ENCODE peak calls at places on chromosomes 11 and 22, in nine cellular contexts. N, R, T, X, O, P, G, W and I are unnamed samples.

GRCh38 chr11:7413961-7414728 is 71.2 kb upstream of the OLFML1 start:
- DNase-seq in N (no peak), R (no peak), T (no peak), X (no peak), O (no peak), P (no peak), G (no peak), W (no peak), I (no peak)

GRCh38 chr11:65887723-65888162 is 528 bp downstream of the FIBP start:
- DNase-seq in N (no peak), R (no peak), T (no peak), X (no peak), O (no peak), P (peak; percentile 45), G (peak; percentile 63), W (no peak), I (no peak)

GRCh38 chr22:43081968-43082367 is 7.2 kb downstream of the TTLL1 start:
- DNase-seq in N (no peak), R (no peak), T (no peak), X (no peak), O (no peak), P (no peak), G (peak; percentile 19), W (no peak), I (no peak)

GRCh38 chr22:48940988-48941902 is 886.4 kb downstream of the BRD1 start:
- DNase-seq in N (no peak), R (no peak), T (no peak), X (no peak), O (no peak), P (no peak), G (no peak), W (no peak), I (no peak)

GRCh38 chr22:45620707-45621106 is 50.9 kb upstream of the ATXN10 start:
- DNase-seq in N (no peak), R (no peak), T (no peak), X (no peak), O (no peak), P (no peak), G (no peak), W (no peak), I (no peak)

GRCh38 chr11:131924446-131925240 is 554.2 kb downstream of the NTM start:
- DNase-seq in N (no peak), R (no peak), T (no peak), X (no peak), O (no peak), P (no peak), G (peak; percentile 73), W (no peak), I (no peak)

GRCh38 chr11:115590254-115590653 is 86.0 kb upstream of the CADM1 start:
- DNase-seq in N (no peak), R (no peak), T (no peak), X (no peak), O (no peak), P (no peak), G (no peak), W (no peak), I (no peak)

GRCh38 chr11:121630041-121630440 is 177.3 kb upstream of the SORL1-AS1 start:
- DNase-seq in N (peak; percentile 24), R (no peak), T (no peak), X (no peak), O (peak; percentile 41), P (no peak), G (peak; percentile 93), W (no peak), I (no peak)

GRCh38 chr11:4697583-4697982 is at the start of gene OR51E2:
- DNase-seq in N (no peak), R (no peak), T (no peak), X (peak; percentile 19), O (no peak), P (no peak), G (peak; percentile 78), W (no peak), I (no peak)

GRCh38 chr22:28609921-28610320 is 69.7 kb downstream of the TTC28 start:
- DNase-seq in N (no peak), R (no peak), T (no peak), X (no peak), O (no peak), P (no peak), G (no peak), W (no peak), I (no peak)

GRCh38 chr22:22810018-22810427 is 77.6 kb upstream of the IGLL5 start:
- DNase-seq in N (no peak), R (peak; percentile 72), T (peak; percentile 13), X (peak; percentile 32), O (no peak), P (peak; percentile 46), G (peak; percentile 30), W (no peak), I (no peak)

GRCh38 chr11:83862691-83863090 is 576.5 kb upstream of the CCDC90B start:
- DNase-seq in N (no peak), R (no peak), T (no peak), X (no peak), O (no peak), P (no peak), G (no peak), W (no peak), I (no peak)

GRCh38 chr11:108818971-108819370 is 154.1 kb downstream of the DDX10 start:
- DNase-seq in N (no peak), R (no peak), T (no peak), X (no peak), O (no peak), P (no peak), G (no peak), W (no peak), I (no peak)

GRCh38 chr22:23539135-23539838 is 40.8 kb downstream of the IGLL1 start:
- DNase-seq in N (peak; percentile 24), R (peak; percentile 61), T (peak; percentile 79), X (peak; percentile 82), O (peak; percentile 39), P (peak; percentile 88), G (peak; percentile 69), W (peak; percentile 72), I (peak; percentile 62)

GRCh38 chr11:36041988-36042606 is 98.2 kb downstream of the LDLRAD3 start:
- DNase-seq in N (no peak), R (no peak), T (no peak), X (no peak), O (no peak), P (peak; percentile 8), G (no peak), W (no peak), I (no peak)

GRCh38 chr11:111409915-111410314 is 30.8 kb upstream of the POU2AF1 start:
- DNase-seq in N (no peak), R (no peak), T (no peak), X (no peak), O (no peak), P (no peak), G (no peak), W (no peak), I (no peak)

GRCh38 chr11:45527898-45528297 is 137.5 kb downstream of the CHST1 start:
- DNase-seq in N (no peak), R (no peak), T (no peak), X (no peak), O (no peak), P (no peak), G (no peak), W (no peak), I (no peak)

GRCh38 chr11:103628121-103628520 is 408.3 kb upstream of the DDI1 start:
- DNase-seq in N (no peak), R (no peak), T (no peak), X (no peak), O (no peak), P (no peak), G (no peak), W (no peak), I (no peak)

GRCh38 chr22:19965771-19966709 is 24.4 kb upstream of the TXNRD2 start:
- DNase-seq in N (no peak), R (no peak), T (peak; percentile 26), X (no peak), O (no peak), P (no peak), G (no peak), W (no peak), I (no peak)

GRCh38 chr22:20090730-20091240 is 10.7 kb downstream of the DGCR8 start:
- DNase-seq in N (no peak), R (no peak), T (no peak), X (no peak), O (no peak), P (no peak), G (no peak), W (no peak), I (no peak)

GRCh38 chr11:12581923-12582322 is 92.3 kb upstream of the TEAD1 start:
- DNase-seq in N (peak; percentile 44), R (no peak), T (no peak), X (no peak), O (peak; percentile 45), P (peak; percentile 56), G (peak; percentile 88), W (no peak), I (no peak)

GRCh38 chr11:82814379-82814778 is 80.7 kb upstream of the FAM181B start:
- DNase-seq in N (no peak), R (no peak), T (no peak), X (no peak), O (no peak), P (no peak), G (no peak), W (no peak), I (peak; percentile 58)

GRCh38 chr11:12161603-12162350 is 51.4 kb downstream of the MICAL2 start:
- DNase-seq in N (no peak), R (no peak), T (no peak), X (no peak), O (no peak), P (no peak), G (no peak), W (peak; percentile 14), I (no peak)

GRCh38 chr11:13450832-13451397 is 12.1 kb downstream of the BTBD10 start:
- DNase-seq in N (no peak), R (no peak), T (no peak), X (no peak), O (no peak), P (no peak), G (no peak), W (no peak), I (no peak)

GRCh38 chr22:39503590-39503989 is 1.5 kb downstream of the MIEF1 start:
- DNase-seq in N (no peak), R (no peak), T (no peak), X (no peak), O (no peak), P (no peak), G (no peak), W (no peak), I (no peak)

GRCh38 chr11:132072880-132073213 is 702.4 kb downstream of the NTM start:
- DNase-seq in N (no peak), R (no peak), T (no peak), X (no peak), O (no peak), P (no peak), G (peak; percentile 73), W (no peak), I (no peak)

GRCh38 chr11:2564008-2564530 is 119.3 kb downstream of the KCNQ1 start:
- DNase-seq in N (no peak), R (no peak), T (no peak), X (no peak), O (no peak), P (no peak), G (no peak), W (no peak), I (no peak)

GRCh38 chr11:10680956-10681487 is 12.5 kb downstream of the IRAG1 start:
- DNase-seq in N (no peak), R (no peak), T (no peak), X (no peak), O (no peak), P (no peak), G (peak; percentile 62), W (no peak), I (no peak)

GRCh38 chr11:12698049-12698448 is 23.8 kb downstream of the TEAD1 start:
- DNase-seq in N (no peak), R (no peak), T (no peak), X (no peak), O (no peak), P (no peak), G (no peak), W (no peak), I (no peak)

GRCh38 chr22:38397189-38398097 is 57.6 kb downstream of the KCNJ4 start:
- DNase-seq in N (no peak), R (no peak), T (no peak), X (no peak), O (no peak), P (peak; percentile 26), G (no peak), W (peak; percentile 41), I (peak; percentile 51)

GRCh38 chr11:69280451-69280850 is 13.5 kb upstream of the MYEOV start:
- DNase-seq in N (peak; percentile 72), R (no peak), T (no peak), X (no peak), O (no peak), P (peak; percentile 36), G (peak; percentile 27), W (no peak), I (no peak)